ENCODE peak calls at places on chromosome 7, in five cellular contexts. J, H, O, Y and W are unnamed samples.

GRCh38 chr7:117837841-117838240 is 35.4 kb downstream of the CTTNBP2 start:
- DNase-seq in J (no peak), H (no peak), O (no peak), Y (no peak), W (no peak)

GRCh38 chr7:101817031-101817929 is at the start of gene CUX1:
- DNase-seq in J (no peak), H (no peak), O (no peak), Y (no peak), W (peak; percentile 29)

GRCh38 chr7:106841896-106842390 is 23.1 kb upstream of the PIK3CG start:
- DNase-seq in J (no peak), H (no peak), O (no peak), Y (no peak), W (no peak)

GRCh38 chr7:44288381-44288685 is 37.1 kb downstream of the CAMK2B start:
- DNase-seq in J (no peak), H (no peak), O (no peak), Y (peak; percentile 15), W (no peak)

GRCh38 chr7:92953657-92954056 is 117.3 kb upstream of the CDK6 start:
- DNase-seq in J (no peak), H (no peak), O (no peak), Y (no peak), W (peak; percentile 19)

GRCh38 chr7:87369216-87369615 is 23.8 kb downstream of the CROT start:
- DNase-seq in J (no peak), H (no peak), O (no peak), Y (no peak), W (peak; percentile 56)

GRCh38 chr7:79272066-79272669 is 181.3 kb downstream of the MAGI2 start:
- DNase-seq in J (no peak), H (no peak), O (peak; percentile 1), Y (no peak), W (no peak)

GRCh38 chr7:84113286-84113685 is 81.3 kb downstream of the SEMA3A start:
- DNase-seq in J (no peak), H (no peak), O (no peak), Y (no peak), W (no peak)

GRCh38 chr7:951881-952547 is 2.5 kb downstream of the ADAP1 start:
- DNase-seq in J (no peak), H (no peak), O (no peak), Y (no peak), W (no peak)

GRCh38 chr7:45655539-45655938 is 81.4 kb downstream of the ADCY1 start:
- DNase-seq in J (no peak), H (no peak), O (no peak), Y (no peak), W (no peak)

GRCh38 chr7:85289279-85289678 is 102.4 kb upstream of the SEMA3D start:
- DNase-seq in J (no peak), H (no peak), O (no peak), Y (no peak), W (no peak)

GRCh38 chr7:119681336-119681735 is 591.6 kb upstream of the KCND2 start:
- DNase-seq in J (no peak), H (no peak), O (no peak), Y (no peak), W (no peak)

GRCh38 chr7:2162959-2163358 is 69.8 kb downstream of the MAD1L1 start:
- DNase-seq in J (no peak), H (no peak), O (no peak), Y (no peak), W (no peak)